ENCODE peak calls at places on chromosomes 13 and 19, in four cellular contexts. One of them, this sample, is unnamed.

GRCh38 chr19:10751109-10751972 is 33.5 kb downstream of the DNM2 start:
- DNase-seq in H1: no peak
- DNase-seq in adipocyte: no peak
- DNase-seq in cardiac fibroblast: peak
- DNase-seq in this sample: peak

GRCh38 chr19:42480335-42481095 is 37.8 kb upstream of the CXCL17 start:
- DNase-seq in H1: no peak
- DNase-seq in adipocyte: peak
- DNase-seq in cardiac fibroblast: peak
- DNase-seq in this sample: no peak

GRCh38 chr13:50990540-50991506 is 81.2 kb downstream of the RNASEH2B start:
- DNase-seq in H1: no peak
- DNase-seq in adipocyte: peak
- DNase-seq in cardiac fibroblast: peak
- DNase-seq in this sample: no peak

GRCh38 chr19:5309438-5310204 is 31.0 kb downstream of the PTPRS start:
- DNase-seq in H1: peak
- DNase-seq in adipocyte: no peak
- DNase-seq in cardiac fibroblast: peak
- DNase-seq in this sample: no peak

GRCh38 chr19:55642153-55643002 is 1.1 kb upstream of the ZNF581 start:
- DNase-seq in H1: peak
- DNase-seq in adipocyte: peak
- DNase-seq in cardiac fibroblast: peak
- DNase-seq in this sample: no peak

GRCh38 chr19:14517840-14518505 is at the start of gene DNAJB1:
- DNase-seq in H1: peak
- DNase-seq in adipocyte: peak
- DNase-seq in cardiac fibroblast: peak
- DNase-seq in this sample: peak

GRCh38 chr19:29671393-29672076 is 6.3 kb downstream of the PLEKHF1 start:
- DNase-seq in H1: no peak
- DNase-seq in adipocyte: no peak
- DNase-seq in cardiac fibroblast: peak
- DNase-seq in this sample: peak

GRCh38 chr19:56291857-56292256 is 19.3 kb downstream of the EDDM13 start:
- DNase-seq in H1: no peak
- DNase-seq in adipocyte: no peak
- DNase-seq in cardiac fibroblast: no peak
- DNase-seq in this sample: no peak

GRCh38 chr13:73822671-73823592 is 311.3 kb downstream of the KLF12 start:
- DNase-seq in H1: no peak
- DNase-seq in adipocyte: no peak
- DNase-seq in cardiac fibroblast: no peak
- DNase-seq in this sample: no peak

GRCh38 chr19:44718441-44719261 is 19.7 kb downstream of the CEACAM16 start:
- DNase-seq in H1: peak
- DNase-seq in adipocyte: peak
- DNase-seq in cardiac fibroblast: peak
- DNase-seq in this sample: peak

GRCh38 chr19:45901432-45901903 is 945 bp downstream of the MYPOP start:
- DNase-seq in H1: no peak
- DNase-seq in adipocyte: peak
- DNase-seq in cardiac fibroblast: peak
- DNase-seq in this sample: no peak

GRCh38 chr13:109760951-109761350 is 25.4 kb downstream of the IRS2 start:
- DNase-seq in H1: no peak
- DNase-seq in adipocyte: no peak
- DNase-seq in cardiac fibroblast: no peak
- DNase-seq in this sample: no peak

GRCh38 chr13:103236213-103236612 is 170.0 kb upstream of the SLC10A2 start:
- DNase-seq in H1: no peak
- DNase-seq in adipocyte: peak
- DNase-seq in cardiac fibroblast: peak
- DNase-seq in this sample: no peak

GRCh38 chr19:37466277-37466797 is 907 bp downstream of the ZNF569 start:
- DNase-seq in H1: peak
- DNase-seq in adipocyte: no peak
- DNase-seq in cardiac fibroblast: peak
- DNase-seq in this sample: no peak

GRCh38 chr19:294819-295686 is 3.9 kb upstream of the PLPP2 start:
- DNase-seq in H1: peak
- DNase-seq in adipocyte: peak
- DNase-seq in cardiac fibroblast: peak
- DNase-seq in this sample: peak

GRCh38 chr19:42422092-42422575 is 5.1 kb downstream of the LIPE start:
- DNase-seq in H1: no peak
- DNase-seq in adipocyte: no peak
- DNase-seq in cardiac fibroblast: no peak
- DNase-seq in this sample: no peak

GRCh38 chr13:98466634-98467236 is 110.2 kb downstream of the STK24 start:
- DNase-seq in H1: peak
- DNase-seq in adipocyte: peak
- DNase-seq in cardiac fibroblast: peak
- DNase-seq in this sample: peak

GRCh38 chr19:49890349-49891311 is 6.1 kb downstream of the IL4I1 start:
- DNase-seq in H1: peak
- DNase-seq in adipocyte: peak
- DNase-seq in cardiac fibroblast: no peak
- DNase-seq in this sample: peak

GRCh38 chr13:107192289-107192688 is 624.4 kb upstream of the ARGLU1 start:
- DNase-seq in H1: no peak
- DNase-seq in adipocyte: no peak
- DNase-seq in cardiac fibroblast: no peak
- DNase-seq in this sample: no peak

GRCh38 chr13:41501281-41501680 is 43.9 kb downstream of the RGCC start:
- DNase-seq in H1: no peak
- DNase-seq in adipocyte: no peak
- DNase-seq in cardiac fibroblast: no peak
- DNase-seq in this sample: no peak

GRCh38 chr19:16416574-16416973 is 55.2 kb downstream of the EPS15L1 start:
- DNase-seq in H1: no peak
- DNase-seq in adipocyte: no peak
- DNase-seq in cardiac fibroblast: peak
- DNase-seq in this sample: no peak

GRCh38 chr13:48976677-48977625 is 1.2 kb downstream of the FNDC3A start:
- DNase-seq in H1: no peak
- DNase-seq in adipocyte: peak
- DNase-seq in cardiac fibroblast: peak
- DNase-seq in this sample: no peak

GRCh38 chr13:48983331-48983730 is 7.6 kb downstream of the FNDC3A start:
- DNase-seq in H1: no peak
- DNase-seq in adipocyte: no peak
- DNase-seq in cardiac fibroblast: no peak
- DNase-seq in this sample: no peak

GRCh38 chr13:48978942-48979601 is 3.4 kb downstream of the FNDC3A start:
- DNase-seq in H1: no peak
- DNase-seq in adipocyte: peak
- DNase-seq in cardiac fibroblast: no peak
- DNase-seq in this sample: no peak

GRCh38 chr13:48977973-48978372 is 2.3 kb downstream of the FNDC3A start:
- DNase-seq in H1: no peak
- DNase-seq in adipocyte: peak
- DNase-seq in cardiac fibroblast: peak
- DNase-seq in this sample: no peak

DNA sequence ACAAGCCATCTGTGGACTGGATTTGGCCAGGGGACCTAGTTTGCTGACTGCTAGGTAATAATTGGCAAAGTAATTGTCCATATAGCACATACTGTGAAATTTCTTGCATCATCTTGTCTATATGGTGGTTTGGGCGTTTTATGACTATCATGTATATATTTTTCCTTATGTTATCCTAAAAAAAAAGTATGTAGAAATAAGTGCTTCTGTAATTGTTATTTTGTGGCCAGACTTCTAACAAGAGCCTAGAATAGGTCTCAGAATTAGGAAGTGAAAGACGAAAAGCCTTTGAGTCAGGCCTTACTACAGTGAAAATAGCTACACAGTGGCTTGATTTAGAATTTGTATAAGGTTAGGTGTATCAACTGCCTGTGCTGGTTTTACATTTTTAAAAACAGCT is 4.2 kb downstream of the FNDC3A start:
- DNase-seq in H1: no peak
- DNase-seq in adipocyte: no peak
- DNase-seq in cardiac fibroblast: no peak
- DNase-seq in this sample: no peak
- H3K4me3 ChIP-seq in H1: peak
- H3K4me3 ChIP-seq in adipocyte: no peak
- H3K4me3 ChIP-seq in cardiac fibroblast: no peak
- H3K4me3 ChIP-seq in this sample: no peak

DNA sequence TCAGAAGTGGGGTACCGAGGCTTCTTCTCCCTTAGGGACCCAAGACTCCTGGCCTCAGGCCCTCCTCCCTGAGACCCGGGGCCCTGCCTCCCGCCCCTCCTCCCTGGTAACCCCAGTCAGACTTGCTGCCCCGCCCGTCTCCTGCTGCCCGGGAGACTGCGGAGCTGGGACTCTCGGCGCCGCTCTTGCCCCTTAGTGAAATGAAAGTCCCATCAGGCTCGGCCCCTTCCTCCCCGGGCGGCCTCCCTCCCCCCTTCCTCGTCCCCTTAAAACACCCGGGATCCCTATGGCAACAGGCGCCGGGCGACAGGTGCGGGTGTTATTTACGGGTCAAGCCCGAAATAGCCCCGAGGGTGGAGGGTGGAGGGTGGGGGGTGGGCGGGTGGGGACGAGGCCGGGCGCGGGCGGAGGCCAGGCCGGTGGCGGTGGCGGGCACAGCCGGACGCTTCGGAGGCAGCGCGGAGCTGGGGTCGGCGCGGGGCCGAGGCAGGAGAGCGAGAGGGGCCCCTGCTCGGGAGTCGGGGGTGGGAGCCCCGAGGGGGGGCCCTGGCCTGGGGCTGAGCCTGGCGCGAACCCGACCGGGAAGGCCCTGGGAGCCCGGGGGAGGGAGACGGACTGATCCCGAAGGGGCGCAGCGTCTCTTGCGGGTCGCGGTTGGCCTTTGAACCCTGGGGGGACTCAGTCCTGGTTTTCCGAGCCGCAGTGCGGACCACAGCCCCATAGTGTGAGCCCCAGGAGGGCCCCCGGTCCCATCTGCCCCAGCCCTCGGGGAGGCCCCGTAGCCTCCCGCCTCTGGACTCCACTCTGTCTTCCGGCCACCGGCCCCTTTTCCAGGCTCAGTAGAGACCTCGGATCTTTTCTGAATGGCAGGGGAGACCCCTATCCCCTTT is at the start of gene CACNG6:
- DNase-seq in H1: peak
- DNase-seq in adipocyte: peak
- DNase-seq in cardiac fibroblast: peak
- DNase-seq in this sample: no peak
- H3K4me3 ChIP-seq in H1: peak
- H3K4me3 ChIP-seq in adipocyte: no peak
- H3K4me3 ChIP-seq in cardiac fibroblast: peak
- H3K4me3 ChIP-seq in this sample: no peak

DNA sequence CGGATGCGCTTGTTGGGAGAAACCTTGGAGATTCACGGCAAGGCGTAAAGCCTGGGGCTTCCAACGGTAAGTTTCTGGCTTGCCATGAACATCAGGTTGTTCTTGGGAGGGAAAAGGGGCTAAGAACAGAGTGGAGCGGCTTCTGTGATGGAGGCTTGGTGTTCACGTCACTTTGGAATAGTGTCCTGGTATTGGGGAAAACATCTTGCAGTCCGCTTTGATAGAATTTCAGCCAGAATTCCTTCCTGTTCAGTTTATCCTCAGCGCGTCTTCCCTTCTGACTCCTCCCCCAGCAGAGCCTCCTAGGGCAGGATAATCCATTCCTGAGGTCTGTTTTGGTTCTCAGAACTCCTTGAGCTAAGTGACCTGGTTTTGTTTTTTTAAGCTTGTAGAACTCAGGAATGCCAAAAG is 2.0 kb downstream of the KCTD15 start:
- DNase-seq in H1: no peak
- DNase-seq in adipocyte: peak
- DNase-seq in cardiac fibroblast: peak
- DNase-seq in this sample: no peak
- H3K4me3 ChIP-seq in H1: peak
- H3K4me3 ChIP-seq in adipocyte: no peak
- H3K4me3 ChIP-seq in cardiac fibroblast: peak
- H3K4me3 ChIP-seq in this sample: peak

DNA sequence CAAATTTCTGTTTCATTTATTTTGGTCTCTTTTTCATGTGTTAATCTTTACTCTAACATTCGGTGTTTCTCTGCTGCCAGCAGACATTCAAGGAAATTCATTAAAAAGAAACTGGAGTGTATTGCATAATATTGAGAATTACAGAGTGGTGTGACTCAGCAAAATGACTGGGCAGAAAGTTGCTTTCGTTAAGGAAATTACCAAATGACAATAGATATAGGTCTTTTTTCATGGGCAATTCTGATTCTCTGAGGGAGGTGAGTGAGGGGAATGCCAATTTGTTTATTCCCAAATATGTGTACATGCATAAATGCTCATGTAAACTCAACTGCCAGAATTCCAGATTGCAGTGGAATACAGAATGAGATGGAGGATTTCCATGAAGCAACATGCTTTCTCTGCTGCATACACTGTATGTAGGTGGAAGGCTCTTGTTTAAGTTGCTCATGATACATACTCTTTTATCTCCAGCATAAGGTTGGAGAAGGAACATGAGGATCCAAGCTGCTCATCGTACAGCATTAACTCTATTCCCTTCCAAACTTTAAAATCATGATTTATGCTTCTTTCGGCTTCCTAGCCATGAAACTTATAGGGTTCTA is 1730.1 kb downstream of the SLITRK5 start:
- DNase-seq in H1: no peak
- DNase-seq in adipocyte: peak
- DNase-seq in cardiac fibroblast: peak
- DNase-seq in this sample: no peak
- H3K4me3 ChIP-seq in H1: no peak
- H3K4me3 ChIP-seq in adipocyte: peak
- H3K4me3 ChIP-seq in cardiac fibroblast: no peak
- H3K4me3 ChIP-seq in this sample: no peak

This sample was measured in Peyer's patch.